ENCODE peak calls at places on chromosomes 6 and 20, in five cellular contexts. One of them, this sample, is unnamed.

GRCh38 chr20:50005378-50006020 is 22.7 kb downstream of the SNAI1 start:
- DNase-seq in astrocyte of the cerebellum: no peak
- DNase-seq in AG09319: no peak
- DNase-seq in astrocyte of the spinal cord: no peak
- DNase-seq in H1: no peak
- DNase-seq in this sample: no peak

GRCh38 chr20:33407251-33407650 is 5.9 kb upstream of the CDK5RAP1 start:
- DNase-seq in astrocyte of the spinal cord: peak; percentile 42
- DNase-seq in astrocyte of the cerebellum: no peak
- DNase-seq in AG09319: no peak
- DNase-seq in H1: no peak
- DNase-seq in this sample: no peak

GRCh38 chr6:136717297-136717990 is 74.8 kb downstream of the MAP3K5 start:
- DNase-seq in astrocyte of the spinal cord: peak; percentile 22
- DNase-seq in astrocyte of the cerebellum: no peak
- DNase-seq in AG09319: no peak
- DNase-seq in H1: no peak
- DNase-seq in this sample: no peak

GRCh38 chr6:163165922-163166321 is 248.6 kb upstream of the QKI start:
- DNase-seq in H1: no peak
- DNase-seq in astrocyte of the spinal cord: no peak
- DNase-seq in AG09319: no peak
- DNase-seq in astrocyte of the cerebellum: no peak
- DNase-seq in this sample: no peak

GRCh38 chr6:3072798-3073197 is 4.5 kb downstream of the RIPK1 start:
- DNase-seq in astrocyte of the cerebellum: no peak
- DNase-seq in H1: no peak
- DNase-seq in astrocyte of the spinal cord: no peak
- DNase-seq in AG09319: no peak
- DNase-seq in this sample: no peak

GRCh38 chr6:137226682-137227081 is 7.5 kb upstream of the IFNGR1 start:
- DNase-seq in AG09319: no peak
- DNase-seq in astrocyte of the cerebellum: no peak
- DNase-seq in H1: no peak
- DNase-seq in astrocyte of the spinal cord: no peak
- DNase-seq in this sample: no peak

GRCh38 chr20:6863355-6863754 is 95.9 kb downstream of the BMP2 start:
- DNase-seq in AG09319: no peak
- DNase-seq in H1: no peak
- DNase-seq in astrocyte of the spinal cord: no peak
- DNase-seq in astrocyte of the cerebellum: no peak
- DNase-seq in this sample: no peak

GRCh38 chr6:113120577-113121285 is 736.4 kb upstream of the MARCKS start:
- DNase-seq in astrocyte of the spinal cord: peak; percentile 99
- DNase-seq in H1: no peak
- DNase-seq in astrocyte of the cerebellum: peak; percentile 99
- DNase-seq in AG09319: peak; percentile 75
- DNase-seq in this sample: peak; percentile 45

GRCh38 chr20:36317675-36318074 is 11.5 kb downstream of the DLGAP4 start:
- DNase-seq in astrocyte of the spinal cord: no peak
- DNase-seq in H1: no peak
- DNase-seq in astrocyte of the cerebellum: no peak
- DNase-seq in AG09319: no peak
- DNase-seq in this sample: no peak

GRCh38 chr6:168025831-168026325 is 28.4 kb downstream of the KIF25 start:
- DNase-seq in astrocyte of the spinal cord: no peak
- DNase-seq in AG09319: no peak
- DNase-seq in H1: no peak
- DNase-seq in astrocyte of the cerebellum: no peak
- DNase-seq in this sample: no peak

GRCh38 chr6:119481098-119481497 is 131.5 kb upstream of the MAN1A1 start:
- DNase-seq in H1: no peak
- DNase-seq in AG09319: no peak
- DNase-seq in astrocyte of the spinal cord: no peak
- DNase-seq in astrocyte of the cerebellum: no peak
- DNase-seq in this sample: no peak

GRCh38 chr6:112620832-112621569 is 273.9 kb downstream of the RFPL4B start:
- DNase-seq in astrocyte of the spinal cord: peak; percentile 68
- DNase-seq in H1: no peak
- DNase-seq in AG09319: no peak
- DNase-seq in astrocyte of the cerebellum: no peak
- DNase-seq in this sample: no peak

GRCh38 chr6:28809947-28810654 is 113.7 kb downstream of the TRIM27 start:
- DNase-seq in AG09319: no peak
- DNase-seq in astrocyte of the spinal cord: no peak
- DNase-seq in astrocyte of the cerebellum: no peak
- DNase-seq in H1: no peak
- DNase-seq in this sample: no peak

GRCh38 chr20:45229264-45230056 is 8.3 kb downstream of the SEMG2 start:
- DNase-seq in AG09319: no peak
- DNase-seq in astrocyte of the spinal cord: no peak
- DNase-seq in H1: peak; percentile 21
- DNase-seq in astrocyte of the cerebellum: no peak
- DNase-seq in this sample: peak; percentile 97

GRCh38 chr6:27644528-27644927 is 171.6 kb upstream of the ZNF184 start:
- DNase-seq in H1: no peak
- DNase-seq in astrocyte of the spinal cord: no peak
- DNase-seq in astrocyte of the cerebellum: no peak
- DNase-seq in AG09319: no peak
- DNase-seq in this sample: no peak

GRCh38 chr6:19789100-19789805 is 47.9 kb upstream of the ID4 start:
- DNase-seq in H1: no peak
- DNase-seq in astrocyte of the spinal cord: no peak
- DNase-seq in astrocyte of the cerebellum: no peak
- DNase-seq in AG09319: no peak
- DNase-seq in this sample: no peak

GRCh38 chr6:77143659-77144447 is 319.4 kb downstream of the HTR1B start:
- DNase-seq in astrocyte of the spinal cord: no peak
- DNase-seq in AG09319: no peak
- DNase-seq in astrocyte of the cerebellum: no peak
- DNase-seq in H1: no peak
- DNase-seq in this sample: no peak

GRCh38 chr6:166911248-166911677 is 45.1 kb downstream of the RNASET2 start:
- DNase-seq in astrocyte of the cerebellum: no peak
- DNase-seq in AG09319: no peak
- DNase-seq in H1: no peak
- DNase-seq in astrocyte of the spinal cord: no peak
- DNase-seq in this sample: no peak

GRCh38 chr20:57507477-57507876 is 17.5 kb downstream of the CTCFL start:
- DNase-seq in H1: no peak
- DNase-seq in astrocyte of the spinal cord: peak; percentile 1
- DNase-seq in astrocyte of the cerebellum: no peak
- DNase-seq in AG09319: no peak
- DNase-seq in this sample: no peak

GRCh38 chr20:45337367-45338120 is 10.7 kb downstream of the SDC4 start:
- DNase-seq in H1: no peak
- DNase-seq in astrocyte of the cerebellum: peak; percentile 87
- DNase-seq in AG09319: peak; percentile 80
- DNase-seq in astrocyte of the spinal cord: peak; percentile 93
- DNase-seq in this sample: peak; percentile 71

GRCh38 chr6:47655719-47656595 is 42.4 kb upstream of the ADGRF4 start:
- DNase-seq in H1: peak; percentile 36
- DNase-seq in astrocyte of the spinal cord: peak; percentile 40
- DNase-seq in AG09319: no peak
- DNase-seq in astrocyte of the cerebellum: no peak
- DNase-seq in this sample: peak; percentile 80

GRCh38 chr6:118710616-118711015 is 59.2 kb upstream of the CEP85L start:
- DNase-seq in astrocyte of the spinal cord: no peak
- DNase-seq in AG09319: no peak
- DNase-seq in astrocyte of the cerebellum: no peak
- DNase-seq in H1: no peak
- DNase-seq in this sample: no peak

GRCh38 chr6:43090557-43090952 is 14.4 kb downstream of the PTK7 start:
- DNase-seq in astrocyte of the cerebellum: no peak
- DNase-seq in H1: no peak
- DNase-seq in astrocyte of the spinal cord: no peak
- DNase-seq in AG09319: no peak
- DNase-seq in this sample: no peak

GRCh38 chr6:156102129-156102528 is 646.5 kb upstream of the NOX3 start:
- DNase-seq in astrocyte of the cerebellum: no peak
- DNase-seq in H1: no peak
- DNase-seq in astrocyte of the spinal cord: no peak
- DNase-seq in AG09319: no peak
- DNase-seq in this sample: peak; percentile 10

GRCh38 chr6:18203786-18204185 is 48.6 kb downstream of the KDM1B start:
- DNase-seq in AG09319: no peak
- DNase-seq in H1: no peak
- DNase-seq in astrocyte of the spinal cord: peak; percentile 30
- DNase-seq in astrocyte of the cerebellum: no peak
- DNase-seq in this sample: no peak

GRCh38 chr6:120774275-120774674 is 560.0 kb downstream of the TBC1D32 start:
- DNase-seq in astrocyte of the cerebellum: peak; percentile 38
- DNase-seq in H1: no peak
- DNase-seq in astrocyte of the spinal cord: peak; percentile 77
- DNase-seq in AG09319: no peak
- DNase-seq in this sample: no peak

GRCh38 chr6:17001188-17001587 is 100.7 kb upstream of the STMND1 start:
- DNase-seq in astrocyte of the cerebellum: no peak
- DNase-seq in astrocyte of the spinal cord: no peak
- DNase-seq in AG09319: no peak
- DNase-seq in H1: no peak
- DNase-seq in this sample: no peak

GRCh38 chr6:17002123-17002522 is 99.7 kb upstream of the STMND1 start:
- DNase-seq in AG09319: no peak
- DNase-seq in astrocyte of the spinal cord: no peak
- DNase-seq in astrocyte of the cerebellum: no peak
- DNase-seq in H1: no peak
- DNase-seq in this sample: no peak

GRCh38 chr6:17004269-17004668 is 97.6 kb upstream of the STMND1 start:
- DNase-seq in AG09319: no peak
- DNase-seq in astrocyte of the cerebellum: no peak
- DNase-seq in astrocyte of the spinal cord: no peak
- DNase-seq in H1: no peak
- DNase-seq in this sample: no peak

DNA sequence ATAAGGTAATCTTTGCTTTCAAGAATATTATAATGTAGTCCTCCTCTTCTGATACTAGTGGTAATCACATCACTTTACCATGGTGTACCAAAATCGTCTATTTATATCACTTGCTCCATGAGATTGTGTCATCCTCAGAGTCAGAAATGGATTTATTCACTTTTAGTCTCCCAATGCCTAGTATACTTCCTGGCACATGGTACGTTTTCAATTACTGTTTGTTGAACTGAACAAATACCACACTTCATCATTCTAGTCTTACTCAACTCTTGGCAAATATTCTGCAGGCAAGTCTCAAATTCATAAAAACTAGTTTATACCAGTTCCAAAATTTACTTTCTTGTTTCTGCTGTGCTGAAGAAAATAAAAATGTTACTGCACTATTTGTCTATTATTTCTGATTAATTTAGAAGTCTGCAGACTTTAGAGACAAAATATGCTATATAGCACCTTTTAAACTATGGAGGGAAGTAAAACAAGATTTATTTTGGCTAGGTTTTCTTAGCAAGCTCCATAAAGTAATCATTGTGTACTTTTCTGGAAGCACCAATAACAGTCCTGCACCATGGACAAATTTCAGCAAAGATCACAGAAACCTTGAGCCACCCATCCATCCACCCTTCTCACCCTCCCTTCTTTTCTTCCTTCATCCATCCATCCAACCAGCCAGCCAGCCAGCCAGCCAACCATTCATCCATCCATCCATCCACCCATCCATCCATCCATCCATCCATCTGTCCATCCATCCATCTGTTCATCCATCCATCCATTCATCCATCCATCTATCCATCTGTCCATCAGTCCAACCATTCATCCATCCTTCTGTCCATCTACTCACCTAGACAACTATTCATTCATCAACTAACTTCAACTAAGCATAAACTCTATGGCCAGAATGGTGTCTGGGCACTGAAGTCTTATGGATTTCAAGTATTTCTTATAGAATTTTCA is 102.1 kb upstream of the STMND1 start:
- DNase-seq in H1: no peak
- DNase-seq in astrocyte of the spinal cord: peak; percentile 49
- DNase-seq in AG09319: peak; percentile 80
- DNase-seq in astrocyte of the cerebellum: peak; percentile 59
- DNase-seq in this sample: no peak
- TF ChIP-seq CTCF in H1: no peak
- TF ChIP-seq CTCF in astrocyte of the spinal cord: no peak
- TF ChIP-seq CTCF in AG09319: no peak
- TF ChIP-seq CTCF in astrocyte of the cerebellum: no peak
- TF ChIP-seq CTCF in this sample: no peak

GRCh38 chr20:10927011-10927583 is 253.3 kb upstream of the JAG1 start:
- DNase-seq in AG09319: no peak
- DNase-seq in astrocyte of the cerebellum: no peak
- DNase-seq in H1: no peak
- DNase-seq in astrocyte of the spinal cord: no peak
- DNase-seq in this sample: no peak
- TF ChIP-seq CTCF in AG09319: no peak
- TF ChIP-seq CTCF in astrocyte of the cerebellum: no peak
- TF ChIP-seq CTCF in H1: no peak
- TF ChIP-seq CTCF in astrocyte of the spinal cord: no peak
- TF ChIP-seq CTCF in this sample: no peak

DNA sequence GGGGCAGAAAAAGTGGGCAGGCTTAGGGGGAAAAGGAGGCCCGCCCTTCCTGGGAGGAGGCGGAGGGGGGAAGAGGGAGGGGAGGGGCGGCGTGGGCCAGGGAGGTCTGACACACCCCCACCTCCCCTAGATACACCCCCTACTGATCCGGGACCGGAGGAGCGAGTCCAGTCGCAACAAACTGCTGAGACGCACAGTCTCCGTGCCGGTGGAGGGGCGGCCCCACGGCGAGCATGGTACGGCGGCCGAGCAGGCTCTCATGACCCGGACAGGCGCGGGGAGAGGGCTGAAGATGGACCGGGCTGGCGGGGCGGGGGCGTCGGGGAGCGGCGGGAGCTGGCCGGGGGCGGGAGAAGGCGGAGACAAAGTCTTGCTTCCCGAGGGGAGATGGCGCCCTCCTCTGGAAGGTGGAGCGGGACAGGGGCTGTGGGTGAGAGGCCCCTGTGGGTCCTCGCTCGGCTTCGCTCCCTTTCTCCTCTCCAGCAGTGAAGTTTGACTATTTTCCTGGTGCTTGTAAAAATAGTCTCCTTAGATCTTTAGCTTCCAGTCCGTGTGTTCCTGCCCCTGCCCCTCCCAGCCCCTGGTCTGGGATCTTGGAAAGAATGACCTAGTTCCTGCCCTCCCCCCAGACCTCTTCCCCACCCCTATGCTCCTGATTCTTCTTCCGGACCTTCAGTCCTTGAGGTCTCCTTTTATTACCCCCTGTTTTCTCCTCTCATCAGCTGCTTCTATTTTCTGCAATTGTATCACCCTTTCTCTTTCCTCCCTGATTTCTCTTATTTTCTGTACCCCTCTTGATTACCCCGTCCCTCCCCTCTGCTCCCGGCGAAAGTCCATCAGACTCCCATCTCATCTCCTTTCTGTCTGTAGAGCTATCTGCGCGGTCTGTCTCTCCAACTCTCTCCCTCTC is 6.1 kb downstream of the SYNGAP1 start:
- DNase-seq in AG09319: peak; percentile 47
- DNase-seq in astrocyte of the cerebellum: peak; percentile 34
- DNase-seq in astrocyte of the spinal cord: peak; percentile 86
- DNase-seq in H1: no peak
- DNase-seq in this sample: peak; percentile 95
- TF ChIP-seq CTCF in AG09319: peak; percentile 67
- TF ChIP-seq CTCF in astrocyte of the cerebellum: peak; percentile 52
- TF ChIP-seq CTCF in astrocyte of the spinal cord: peak; percentile 68
- TF ChIP-seq CTCF in H1: no peak
- TF ChIP-seq CTCF in this sample: peak; percentile 76

GRCh38 chr6:152893187-152893586 is 89.7 kb downstream of the FBXO5 start:
- DNase-seq in astrocyte of the spinal cord: no peak
- DNase-seq in H1: no peak
- DNase-seq in astrocyte of the cerebellum: no peak
- DNase-seq in AG09319: no peak
- DNase-seq in this sample: no peak

GRCh38 chr6:152897807-152898399 is 84.9 kb downstream of the FBXO5 start:
- DNase-seq in H1: peak; percentile 58
- DNase-seq in astrocyte of the cerebellum: peak; percentile 9
- DNase-seq in AG09319: peak; percentile 14
- DNase-seq in astrocyte of the spinal cord: peak; percentile 48
- DNase-seq in this sample: peak; percentile 75
- TF ChIP-seq CTCF in H1: peak; percentile 98
- TF ChIP-seq CTCF in astrocyte of the cerebellum: peak; percentile 97
- TF ChIP-seq CTCF in AG09319: peak; percentile 95
- TF ChIP-seq CTCF in astrocyte of the spinal cord: peak; percentile 97
- TF ChIP-seq CTCF in this sample: peak; percentile 51